ENCODE peak calls at places on chromosomes 6 and 20, in nine cellular contexts. P, G, R, E, C, H, W, S and T are unnamed samples.
A peak's percentile ranks its signal among the peaks of the same experiment; 100 is the strongest.

GRCh38 chr6:35610830-35611229 is 77.9 kb downstream of the FKBP5 start:
- DNase-seq in P (no peak), G (no peak), R (no peak), E (no peak), C (no peak), H (no peak), W (no peak), S (no peak), T (no peak)

GRCh38 chr6:111050265-111051023 is 36.9 kb upstream of the SLC16A10 start:
- DNase-seq in P (no peak), G (no peak), R (no peak), E (no peak), C (no peak), H (no peak), W (no peak), S (no peak), T (no peak)

GRCh38 chr6:97689078-97689754 is 406.2 kb upstream of the MMS22L start:
- DNase-seq in P (no peak), G (no peak), R (no peak), E (no peak), C (no peak), H (no peak), W (no peak), S (no peak), T (no peak)

GRCh38 chr6:113630365-113630737 is 226.8 kb upstream of the MARCKS start:
- DNase-seq in P (peak; percentile 56), G (no peak), R (no peak), E (no peak), C (no peak), H (no peak), W (no peak), S (no peak), T (no peak)

GRCh38 chr6:112606726-112607125 is 259.6 kb downstream of the RFPL4B start:
- DNase-seq in P (no peak), G (no peak), R (no peak), E (no peak), C (no peak), H (no peak), W (no peak), S (no peak), T (no peak)

GRCh38 chr6:116371384-116372209 is 850 bp downstream of the DSE start:
- DNase-seq in P (peak; percentile 92), G (peak; percentile 49), R (peak; percentile 96), E (peak; percentile 15), C (no peak), H (no peak), W (no peak), S (peak; percentile 8), T (no peak)

GRCh38 chr20:38520261-38520660 is 47.6 kb downstream of the RALGAPB start:
- DNase-seq in P (no peak), G (no peak), R (no peak), E (no peak), C (no peak), H (no peak), W (no peak), S (no peak), T (no peak)

GRCh38 chr6:7489376-7489775 is 52.1 kb upstream of the DSP start:
- DNase-seq in P (no peak), G (no peak), R (no peak), E (no peak), C (no peak), H (no peak), W (no peak), S (no peak), T (no peak)

GRCh38 chr6:28657756-28658465 is 132.2 kb downstream of the GPX5 start:
- DNase-seq in P (peak; percentile 69), G (no peak), R (peak; percentile 59), E (peak; percentile 25), C (peak; percentile 55), H (peak; percentile 70), W (peak; percentile 34), S (peak; percentile 35), T (peak; percentile 50)

GRCh38 chr6:155259202-155259601 is 4.6 kb upstream of the CLDN20 start:
- DNase-seq in P (no peak), G (no peak), R (no peak), E (no peak), C (no peak), H (no peak), W (no peak), S (no peak), T (no peak)

GRCh38 chr20:12047838-12048432 is 130.2 kb downstream of the BTBD3 start:
- DNase-seq in P (peak; percentile 52), G (no peak), R (no peak), E (no peak), C (no peak), H (no peak), W (no peak), S (no peak), T (no peak)

GRCh38 chr6:21538186-21538798 is 55.3 kb upstream of the SOX4 start:
- DNase-seq in P (peak; percentile 71), G (no peak), R (peak; percentile 75), E (no peak), C (no peak), H (no peak), W (no peak), S (no peak), T (no peak)

GRCh38 chr6:109349419-109349987 is 32.8 kb downstream of the CD164 start:
- DNase-seq in P (peak; percentile 82), G (no peak), R (peak; percentile 34), E (no peak), C (no peak), H (peak; percentile 26), W (no peak), S (no peak), T (no peak)

GRCh38 chr6:40389176-40389767 is 197.9 kb downstream of the LRFN2 start:
- DNase-seq in P (no peak), G (no peak), R (no peak), E (no peak), C (no peak), H (no peak), W (peak; percentile 17), S (no peak), T (no peak)

GRCh38 chr6:17015551-17016381 is 86.1 kb upstream of the STMND1 start:
- DNase-seq in P (no peak), G (peak; percentile 66), R (no peak), E (peak; percentile 47), C (peak; percentile 49), H (no peak), W (peak; percentile 14), S (no peak), T (no peak)

GRCh38 chr20:37517371-37517748 is 3.7 kb upstream of the NNAT start:
- DNase-seq in P (no peak), G (no peak), R (no peak), E (no peak), C (no peak), H (no peak), W (no peak), S (no peak), T (no peak)

GRCh38 chr6:18242062-18242851 is 22.1 kb downstream of the DEK start:
- DNase-seq in P (peak; percentile 88), G (no peak), R (peak; percentile 83), E (no peak), C (no peak), H (no peak), W (no peak), S (no peak), T (no peak)

GRCh38 chr20:24681634-24682495 is 212.4 kb downstream of the SYNDIG1 start:
- DNase-seq in P (no peak), G (no peak), R (no peak), E (no peak), C (no peak), H (no peak), W (no peak), S (no peak), T (no peak)

GRCh38 chr6:125356888-125357287 is 55.1 kb upstream of the HDDC2 start:
- DNase-seq in P (no peak), G (no peak), R (no peak), E (no peak), C (no peak), H (no peak), W (no peak), S (no peak), T (no peak)

GRCh38 chr20:55271370-55271769 is 733.9 kb downstream of the CBLN4 start:
- DNase-seq in P (no peak), G (no peak), R (no peak), E (no peak), C (no peak), H (no peak), W (no peak), S (no peak), T (no peak)

GRCh38 chr6:87682310-87682709 is 19.7 kb downstream of the AKIRIN2 start:
- DNase-seq in P (no peak), G (no peak), R (peak; percentile 69), E (no peak), C (no peak), H (no peak), W (no peak), S (no peak), T (no peak)

GRCh38 chr20:36491901-36492617 is 49.3 kb upstream of the MYL9 start:
- DNase-seq in P (peak; percentile 24), G (peak; percentile 73), R (peak; percentile 70), E (peak; percentile 65), C (peak; percentile 58), H (no peak), W (peak; percentile 47), S (no peak), T (peak; percentile 60)

GRCh38 chr20:40230486-40230885 is 458.6 kb downstream of the MAFB start:
- DNase-seq in P (no peak), G (no peak), R (no peak), E (no peak), C (no peak), H (peak; percentile 93), W (no peak), S (no peak), T (no peak)

GRCh38 chr6:111483736-111484654 is 977 bp upstream of the REV3L start:
- DNase-seq in P (peak; percentile 95), G (no peak), R (peak; percentile 97), E (peak; percentile 79), C (peak; percentile 80), H (peak; percentile 53), W (no peak), S (peak; percentile 75), T (peak; percentile 81)

GRCh38 chr6:20479075-20479871 is 55.0 kb upstream of the CDKAL1 start:
- DNase-seq in P (no peak), G (no peak), R (no peak), E (no peak), C (no peak), H (no peak), W (no peak), S (no peak), T (no peak)

GRCh38 chr6:106939848-106940247 is 34.7 kb downstream of the CD24 start:
- DNase-seq in P (no peak), G (no peak), R (no peak), E (no peak), C (no peak), H (no peak), W (no peak), S (peak; percentile 17), T (no peak)

GRCh38 chr6:143248359-143248758 is 187.7 kb downstream of the AIG1 start:
- DNase-seq in P (no peak), G (no peak), R (no peak), E (no peak), C (peak; percentile 22), H (no peak), W (no peak), S (no peak), T (no peak)

GRCh38 chr20:6641012-6641411 is 126.5 kb upstream of the BMP2 start:
- DNase-seq in P (no peak), G (no peak), R (no peak), E (no peak), C (no peak), H (no peak), W (no peak), S (no peak), T (no peak)